ENCODE peak calls at places on chromosomes 1 and 21, in four cellular contexts. L is K562, F is HepG2, M is A549. T is an unnamed sample.
A peak's percentile ranks its signal among the peaks of the same experiment; 100 is the strongest.

GRCh38 chr1:5577255-5578040 is 414.8 kb downstream of the NPHP4 start:
- DNase-seq in L (no peak), M (no peak), F (no peak), T (no peak)

GRCh38 chr1:54973205-54973921 is 7.1 kb upstream of the TMEM61 start:
- DNase-seq in F (peak; percentile 40), L (no peak), M (peak; percentile 44), T (no peak)

GRCh38 chr1:209569445-209570207 is 13.9 kb upstream of the CAMK1G start:
- DNase-seq in L (peak; percentile 75), M (peak; percentile 80), F (peak; percentile 60), T (peak; percentile 64)

GRCh38 chr21:42509239-42509638 is 4.4 kb upstream of the SLC37A1 start:
- DNase-seq in F (no peak), M (no peak), L (no peak), T (no peak)

GRCh38 chr1:160007577-160008200 is 24.1 kb downstream of the PIGM start:
- DNase-seq in M (peak; percentile 29), F (peak; percentile 41), L (peak; percentile 48), T (no peak)

GRCh38 chr1:244066954-244067716 is 16.1 kb downstream of the ZBTB18 start:
- DNase-seq in M (no peak), F (no peak), L (no peak), T (peak; percentile 58)

GRCh38 chr1:177145102-177145779 is 19.3 kb downstream of the ASTN1 start:
- DNase-seq in M (no peak), L (no peak), F (no peak), T (no peak)

GRCh38 chr1:15214507-15214906 is 32.5 kb upstream of the FHAD1 start:
- DNase-seq in L (no peak), F (no peak), M (no peak), T (no peak)

GRCh38 chr1:224528900-224529299 is 87.2 kb upstream of the CNIH3 start:
- DNase-seq in L (peak; percentile 41), M (peak; percentile 20), F (no peak), T (no peak)

GRCh38 chr21:41152149-41152548 is 15.8 kb upstream of the BACE2 start:
- DNase-seq in F (no peak), M (no peak), L (no peak), T (no peak)

GRCh38 chr1:155083865-155084721 is 5.5 kb downstream of the EFNA3 start:
- DNase-seq in F (peak; percentile 44), M (no peak), L (no peak), T (no peak)

GRCh38 chr1:41649445-41650175 is 165.1 kb upstream of the EDN2 start:
- DNase-seq in L (no peak), M (no peak), F (no peak), T (no peak)

GRCh38 chr21:15967661-15968060 is 237.9 kb downstream of the USP25 start:
- DNase-seq in M (no peak), F (no peak), L (no peak), T (peak; percentile 17)

GRCh38 chr21:39927304-39927886 is 60.2 kb downstream of the PCP4 start:
- DNase-seq in L (no peak), F (no peak), M (no peak), T (no peak)

GRCh38 chr1:44276901-44277300 is 63.6 kb downstream of the DMAP1 start:
- DNase-seq in M (no peak), F (no peak), L (no peak), T (no peak)

GRCh38 chr1:231355171-231355570 is 17.1 kb downstream of the SPRTN start:
- DNase-seq in F (no peak), M (no peak), L (no peak), T (no peak)

GRCh38 chr21:43778469-43779335 is 2.6 kb upstream of the CSTB start:
- DNase-seq in F (no peak), L (no peak), M (no peak), T (no peak)

DNA sequence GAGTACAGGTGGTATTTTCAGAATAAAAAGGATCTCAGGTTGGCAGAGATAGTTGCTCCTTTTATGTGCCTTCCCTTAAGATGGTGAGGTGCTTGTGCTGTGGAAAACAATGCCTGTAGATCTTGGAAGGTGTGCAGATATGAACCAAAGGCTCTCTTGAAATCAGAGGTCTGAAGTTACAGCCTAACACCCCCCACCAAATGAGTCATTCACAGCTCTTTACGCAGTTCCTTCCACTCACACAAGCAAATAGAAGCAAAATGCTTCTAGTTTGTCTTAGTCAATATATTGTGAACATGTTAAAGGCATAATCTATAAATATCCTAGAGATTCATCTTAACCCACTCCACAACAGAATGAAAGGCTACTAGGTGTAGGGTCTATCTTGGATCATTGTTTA is 128.9 kb upstream of the NR5A2 start:
- DNase-seq in L (no peak), M (peak; percentile 51), F (no peak), T (no peak)
- TF ChIP-seq PHF8 in L (no peak), M (no peak), F (no peak), T (no peak)

GRCh38 chr21:8991088-8991907 is 1530.1 kb upstream of the TPTE start:
- DNase-seq in M (no peak), L (no peak), F (peak; percentile 92), T (no peak)

GRCh38 chr21:8989883-8990325 is 1531.5 kb upstream of the TPTE start:
- DNase-seq in M (no peak), L (peak; percentile 37), F (peak; percentile 96), T (no peak)

GRCh38 chr21:8990326-8991087 is 1530.9 kb upstream of the TPTE start:
- DNase-seq in M (no peak), L (no peak), F (peak; percentile 94), T (no peak)

GRCh38 chr21:8989261-8989882 is 1532.0 kb upstream of the TPTE start:
- DNase-seq in M (no peak), F (peak; percentile 95), L (peak; percentile 29), T (no peak)

DNA sequence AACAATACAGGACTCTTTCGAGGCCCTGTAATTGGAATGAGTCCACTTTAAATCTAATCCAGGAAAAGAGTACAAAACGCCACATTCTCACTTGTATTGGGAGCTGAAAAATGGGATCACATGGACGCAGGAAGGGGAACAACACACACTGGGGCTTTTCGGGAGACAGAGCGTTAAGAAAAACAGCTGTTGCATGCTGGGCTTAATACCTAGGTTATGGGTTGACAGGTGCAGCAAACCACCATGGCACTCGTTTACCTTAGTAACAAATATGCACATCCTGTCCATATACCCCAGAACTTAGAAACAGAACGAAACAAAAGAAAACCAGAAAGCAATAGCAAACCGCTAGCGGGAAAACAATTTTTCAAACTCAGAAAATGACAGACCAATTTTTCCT is 1532.7 kb upstream of the TPTE start:
- DNase-seq in F (peak; percentile 93), M (no peak), L (no peak), T (no peak)
- TF ChIP-seq PHF8 in F (no peak), M (no peak), L (no peak), T (no peak)

GRCh38 chr1:145806408-145806807 is 17.5 kb downstream of the RNF115 start:
- DNase-seq in F (no peak), M (no peak), L (no peak), T (no peak)
- TF ChIP-seq PHF8 in F (no peak), M (no peak), L (no peak), T (no peak)

DNA sequence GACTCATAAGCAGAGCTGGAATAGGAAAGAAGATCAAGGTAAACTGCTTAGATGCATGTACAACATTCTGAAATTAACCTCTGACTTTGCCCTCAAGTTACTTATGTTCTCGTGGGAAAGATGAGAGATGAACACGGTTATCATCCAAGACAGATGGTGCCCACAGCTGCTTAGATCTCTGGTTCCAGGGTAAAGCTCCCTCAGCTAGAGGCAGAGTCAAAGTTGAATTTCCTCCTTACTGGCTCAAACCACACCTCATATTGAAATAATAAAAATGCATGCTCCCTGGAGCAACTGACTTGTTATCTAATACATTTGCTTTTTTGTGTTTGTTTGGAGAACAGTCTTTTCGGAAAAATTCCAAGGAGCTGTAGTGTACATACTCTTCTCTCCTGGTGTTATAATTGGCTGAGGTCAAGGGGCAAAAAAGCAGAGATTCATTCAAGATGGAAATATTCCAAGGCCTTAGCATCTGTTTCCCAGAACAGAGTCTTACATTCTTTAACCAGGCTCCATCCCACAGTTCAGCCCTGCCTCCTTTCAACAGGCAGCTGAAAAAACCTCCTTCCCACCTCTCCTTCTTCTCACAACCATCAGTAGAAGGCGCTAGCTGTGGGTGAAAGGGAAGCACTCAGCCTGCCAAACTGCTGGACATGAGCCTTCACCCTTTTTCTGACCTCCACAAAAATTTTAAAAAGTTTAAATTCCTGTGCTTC is 43.6 kb upstream of the FMO2 start:
- DNase-seq in F (no peak), M (no peak), L (no peak), T (no peak)
- TF ChIP-seq PHF8 in F (no peak), M (no peak), L (no peak), T (no peak)

GRCh38 chr1:234554478-234555311 is 55.3 kb downstream of the IRF2BP2 start:
- DNase-seq in L (peak; percentile 56), F (peak; percentile 42), M (no peak), T (no peak)

GRCh38 chr1:234555390-234556112 is 54.4 kb downstream of the IRF2BP2 start:
- DNase-seq in M (no peak), F (no peak), L (no peak), T (no peak)

GRCh38 chr1:234554157-234554477 is 55.9 kb downstream of the IRF2BP2 start:
- DNase-seq in F (no peak), M (no peak), L (no peak), T (no peak)

GRCh38 chr1:234551032-234551378 is 59.0 kb downstream of the IRF2BP2 start:
- DNase-seq in L (no peak), M (no peak), F (no peak), T (no peak)

DNA sequence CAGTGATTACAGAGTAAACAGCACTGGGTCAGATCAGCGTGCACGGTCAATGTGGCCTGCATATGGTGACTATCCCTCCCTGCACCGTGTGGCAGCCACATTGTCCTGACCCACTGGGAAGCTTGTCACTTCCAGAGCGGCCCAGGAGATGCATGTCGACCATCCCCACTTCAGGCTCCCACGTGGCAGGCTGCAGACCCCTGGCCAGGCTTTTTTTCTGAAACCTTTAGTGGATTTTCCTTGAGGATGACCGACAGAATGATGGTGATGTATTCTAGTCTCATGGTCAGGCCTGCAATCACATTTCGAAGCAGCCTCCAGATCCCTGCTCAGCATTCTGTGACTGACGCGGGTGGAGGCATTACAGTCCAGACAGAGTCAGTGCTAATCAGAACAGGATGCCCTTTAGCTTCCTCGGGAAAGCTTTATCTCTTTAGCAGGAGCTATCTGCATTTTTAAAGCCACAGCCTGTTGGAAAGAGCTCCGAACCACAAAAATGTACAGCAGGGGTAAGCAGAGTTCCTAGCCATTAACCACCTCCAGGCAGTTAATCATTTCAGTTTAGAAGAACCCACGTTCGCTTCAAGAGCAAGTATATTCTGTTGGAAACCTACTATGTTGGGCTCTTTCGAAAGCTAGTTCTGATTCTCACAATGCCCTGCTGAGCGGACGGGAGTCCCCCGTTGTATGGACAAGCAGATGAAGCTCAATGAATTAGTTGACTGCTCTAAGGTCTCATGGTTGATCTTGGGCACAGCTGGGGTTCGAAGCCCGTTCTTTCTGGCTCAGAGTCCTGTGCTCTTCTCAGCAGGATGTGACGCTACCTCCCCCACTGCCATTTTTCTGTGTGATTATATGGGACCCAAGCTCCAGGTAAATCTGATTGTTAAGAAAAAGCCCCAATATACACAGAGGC is 56.5 kb downstream of the IRF2BP2 start:
- DNase-seq in L (no peak), F (no peak), M (no peak), T (no peak)
- TF ChIP-seq PHF8 in L (no peak), F (no peak), M (no peak), T (no peak)

GRCh38 chr1:202355944-202356553 is 7.5 kb downstream of the PPP1R12B start:
- DNase-seq in F (no peak), M (no peak), L (no peak), T (no peak)
- TF ChIP-seq PHF8 in F (no peak), M (no peak), L (no peak), T (no peak)